ENCODE peak calls at places on chromosome 18, in eight cellular contexts. J is effector memory CD4-positive, alpha-beta T cell; Q is stimulated activated CD8-positive, alpha-beta memory T cell treated with anti-CD3 and anti-CD28 coated beads, Interleukin-15, amount 100 ng/mL, for 4 hours; T is dermis blood vessel endothelial cell; X is nephron progenitor cell; M is BJ; G is body of pancreas; R is CD8-positive, alpha-beta memory T cell. H is an unnamed sample.

GRCh38 chr18:59560556-59560955 is 136.7 kb downstream of the CCBE1 start:
- DNase-seq in J (no peak), Q (no peak), T (no peak), X (no peak), M (no peak), G (no peak), R (no peak), H (no peak)

GRCh38 chr18:45637546-45638327 is 22.5 kb downstream of the SLC14A2 start:
- DNase-seq in J (no peak), Q (no peak), T (no peak), X (no peak), M (no peak), G (no peak), R (no peak), H (no peak)

GRCh38 chr18:55018602-55019001 is 59.3 kb upstream of the CCDC68 start:
- DNase-seq in J (no peak), Q (no peak), T (peak; percentile 38), X (no peak), M (peak; percentile 39), G (no peak), R (no peak), H (peak; percentile 12)

GRCh38 chr18:35267161-35267651 is 22.8 kb downstream of the ZSCAN30 start:
- DNase-seq in J (peak; percentile 43), Q (peak; percentile 50), T (peak; percentile 77), X (no peak), M (no peak), G (peak; percentile 76), R (peak; percentile 51), H (peak; percentile 82)

GRCh38 chr18:62566199-62566598 is 43.4 kb downstream of the ZCCHC2 start:
- DNase-seq in J (no peak), Q (no peak), T (peak; percentile 53), X (no peak), M (no peak), G (no peak), R (no peak), H (peak; percentile 53)

GRCh38 chr18:42719221-42719620 is 396.3 kb downstream of the RIT2 start:
- DNase-seq in J (no peak), Q (no peak), T (no peak), X (no peak), M (no peak), G (no peak), R (no peak), H (no peak)

GRCh38 chr18:58015045-58015444 is 29.0 kb upstream of the NEDD4L start:
- DNase-seq in J (no peak), Q (no peak), T (no peak), X (no peak), M (no peak), G (no peak), R (no peak), H (no peak)

GRCh38 chr18:78171954-78172353 is 807.7 kb upstream of the SALL3 start:
- DNase-seq in J (no peak), Q (no peak), T (no peak), X (no peak), M (no peak), G (no peak), R (no peak), H (no peak)

GRCh38 chr18:48545690-48546365 is 7.0 kb downstream of the CTIF start:
- DNase-seq in J (no peak), Q (no peak), T (peak; percentile 97), X (peak; percentile 46), M (no peak), G (no peak), R (no peak), H (peak; percentile 96)

GRCh38 chr18:71643822-71644221 is 900.3 kb downstream of the CBLN2 start:
- DNase-seq in J (no peak), Q (no peak), T (no peak), X (no peak), M (no peak), G (no peak), R (no peak), H (no peak)

GRCh38 chr18:80033181-80034067 is 810 bp upstream of the RBFA start:
- DNase-seq in J (peak; percentile 71), Q (peak; percentile 80), T (peak; percentile 37), X (no peak), M (no peak), G (no peak), R (peak; percentile 69), H (no peak)

GRCh38 chr18:907880-908512 is 3.3 kb downstream of the ADCYAP1 start:
- DNase-seq in J (no peak), Q (no peak), T (no peak), X (peak; percentile 35), M (no peak), G (no peak), R (no peak), H (peak; percentile 18)

GRCh38 chr18:74944676-74945075 is 264.3 kb downstream of the PTGR3 start:
- DNase-seq in J (no peak), Q (no peak), T (no peak), X (no peak), M (no peak), G (no peak), R (no peak), H (no peak)

GRCh38 chr18:75475228-75475627 is 47.7 kb upstream of the SMIM21 start:
- DNase-seq in J (no peak), Q (no peak), T (peak; percentile 67), X (no peak), M (peak; percentile 96), G (no peak), R (no peak), H (no peak)

GRCh38 chr18:55886886-55887285 is 298.9 kb upstream of the TCF4 start:
- DNase-seq in J (no peak), Q (no peak), T (no peak), X (no peak), M (no peak), G (no peak), R (no peak), H (no peak)

GRCh38 chr18:60649107-60649506 is 276.5 kb upstream of the MC4R start:
- DNase-seq in J (no peak), Q (no peak), T (no peak), X (no peak), M (no peak), G (no peak), R (no peak), H (no peak)

GRCh38 chr18:6327895-6328623 is 86.7 kb downstream of the L3MBTL4 start:
- DNase-seq in J (no peak), Q (no peak), T (no peak), X (no peak), M (no peak), G (no peak), R (no peak), H (no peak)

GRCh38 chr18:6593142-6593889 is 136.2 kb upstream of the ARHGAP28 start:
- DNase-seq in J (no peak), Q (no peak), T (no peak), X (no peak), M (no peak), G (no peak), R (no peak), H (no peak)

GRCh38 chr18:34951625-34952379 is 89.4 kb upstream of the MAPRE2 start:
- DNase-seq in J (no peak), Q (no peak), T (no peak), X (no peak), M (no peak), G (no peak), R (no peak), H (no peak)

GRCh38 chr18:23412351-23412964 is 40.6 kb upstream of the RIOK3 start:
- DNase-seq in J (no peak), Q (no peak), T (no peak), X (no peak), M (no peak), G (no peak), R (no peak), H (no peak)

GRCh38 chr18:48003426-48004349 is 73.2 kb upstream of the SMAD2 start:
- DNase-seq in J (no peak), Q (no peak), T (peak; percentile 78), X (no peak), M (no peak), G (peak; percentile 59), R (no peak), H (peak; percentile 32)